ENCODE peak calls at places on chromosomes 2 and 18, in nine cellular contexts. One of them, this sample, is unnamed.

GRCh38 chr2:142037744-142038143 is 93.1 kb downstream of the LRP1B start:
- DNase-seq in stomach: no peak
- DNase-seq in erythroblast: no peak
- DNase-seq in uterus: no peak
- DNase-seq in GM12891: no peak
- DNase-seq in transverse colon: no peak
- DNase-seq in body of pancreas: no peak
- DNase-seq in H1: no peak
- DNase-seq in esophagus squamous epithelium: no peak
- DNase-seq in this sample: no peak

GRCh38 chr18:8976606-8977005 is 125.9 kb upstream of the NDUFV2 start:
- DNase-seq in stomach: no peak
- DNase-seq in erythroblast: no peak
- DNase-seq in uterus: no peak
- DNase-seq in GM12891: no peak
- DNase-seq in transverse colon: no peak
- DNase-seq in body of pancreas: no peak
- DNase-seq in H1: no peak
- DNase-seq in esophagus squamous epithelium: no peak
- DNase-seq in this sample: no peak

GRCh38 chr2:56185101-56185581 is 1.4 kb downstream of the CCDC85A start:
- DNase-seq in stomach: no peak
- DNase-seq in erythroblast: no peak
- DNase-seq in uterus: peak; percentile 33
- DNase-seq in GM12891: no peak
- DNase-seq in transverse colon: no peak
- DNase-seq in body of pancreas: peak; percentile 58
- DNase-seq in H1: peak; percentile 52
- DNase-seq in esophagus squamous epithelium: no peak
- DNase-seq in this sample: peak; percentile 36

GRCh38 chr18:79938196-79938595 is 13.3 kb downstream of the SLC66A2 start:
- DNase-seq in stomach: no peak
- DNase-seq in erythroblast: no peak
- DNase-seq in uterus: no peak
- DNase-seq in GM12891: no peak
- DNase-seq in transverse colon: peak; percentile 20
- DNase-seq in body of pancreas: peak; percentile 2
- DNase-seq in H1: no peak
- DNase-seq in esophagus squamous epithelium: no peak
- DNase-seq in this sample: no peak

GRCh38 chr2:36798724-36799123 is 102.2 kb downstream of the VIT start:
- DNase-seq in stomach: no peak
- DNase-seq in erythroblast: no peak
- DNase-seq in uterus: no peak
- DNase-seq in GM12891: no peak
- DNase-seq in transverse colon: no peak
- DNase-seq in body of pancreas: no peak
- DNase-seq in H1: no peak
- DNase-seq in esophagus squamous epithelium: no peak
- DNase-seq in this sample: no peak

GRCh38 chr2:189402932-189403331 is 38.3 kb upstream of the WDR75 start:
- DNase-seq in stomach: no peak
- DNase-seq in erythroblast: no peak
- DNase-seq in uterus: no peak
- DNase-seq in GM12891: no peak
- DNase-seq in transverse colon: no peak
- DNase-seq in body of pancreas: no peak
- DNase-seq in H1: no peak
- DNase-seq in esophagus squamous epithelium: no peak
- DNase-seq in this sample: no peak

GRCh38 chr2:128440666-128441340 is 122.1 kb upstream of the HS6ST1 start:
- DNase-seq in stomach: no peak
- DNase-seq in erythroblast: no peak
- DNase-seq in uterus: no peak
- DNase-seq in GM12891: no peak
- DNase-seq in transverse colon: no peak
- DNase-seq in body of pancreas: peak; percentile 28
- DNase-seq in H1: no peak
- DNase-seq in esophagus squamous epithelium: no peak
- DNase-seq in this sample: no peak

GRCh38 chr2:53490659-53491058 is 276.9 kb upstream of the CHAC2 start:
- DNase-seq in stomach: no peak
- DNase-seq in erythroblast: no peak
- DNase-seq in uterus: peak; percentile 77
- DNase-seq in GM12891: no peak
- DNase-seq in transverse colon: peak; percentile 11
- DNase-seq in body of pancreas: peak; percentile 48
- DNase-seq in H1: no peak
- DNase-seq in esophagus squamous epithelium: no peak
- DNase-seq in this sample: peak; percentile 23

GRCh38 chr18:5434425-5434824 is 109.4 kb downstream of the EPB41L3 start:
- DNase-seq in stomach: no peak
- DNase-seq in erythroblast: no peak
- DNase-seq in uterus: no peak
- DNase-seq in GM12891: no peak
- DNase-seq in transverse colon: no peak
- DNase-seq in body of pancreas: no peak
- DNase-seq in H1: no peak
- DNase-seq in esophagus squamous epithelium: no peak
- DNase-seq in this sample: no peak

GRCh38 chr18:51430538-51430937 is 233.1 kb upstream of the MEX3C start:
- DNase-seq in stomach: no peak
- DNase-seq in erythroblast: no peak
- DNase-seq in uterus: no peak
- DNase-seq in GM12891: no peak
- DNase-seq in transverse colon: no peak
- DNase-seq in body of pancreas: no peak
- DNase-seq in H1: no peak
- DNase-seq in esophagus squamous epithelium: no peak
- DNase-seq in this sample: no peak

GRCh38 chr2:77488141-77488540 is 34.0 kb downstream of the LRRTM4 start:
- DNase-seq in stomach: no peak
- DNase-seq in erythroblast: no peak
- DNase-seq in uterus: no peak
- DNase-seq in GM12891: no peak
- DNase-seq in transverse colon: no peak
- DNase-seq in body of pancreas: no peak
- DNase-seq in H1: no peak
- DNase-seq in esophagus squamous epithelium: no peak
- DNase-seq in this sample: no peak

GRCh38 chr18:55124078-55124477 is 164.8 kb upstream of the CCDC68 start:
- DNase-seq in stomach: no peak
- DNase-seq in erythroblast: no peak
- DNase-seq in uterus: no peak
- DNase-seq in GM12891: no peak
- DNase-seq in transverse colon: no peak
- DNase-seq in body of pancreas: no peak
- DNase-seq in H1: no peak
- DNase-seq in esophagus squamous epithelium: no peak
- DNase-seq in this sample: no peak

GRCh38 chr2:101616411-101616810 is 81.1 kb upstream of the MAP4K4 start:
- DNase-seq in stomach: peak; percentile 36
- DNase-seq in erythroblast: no peak
- DNase-seq in uterus: no peak
- DNase-seq in GM12891: no peak
- DNase-seq in transverse colon: no peak
- DNase-seq in body of pancreas: peak; percentile 49
- DNase-seq in H1: no peak
- DNase-seq in esophagus squamous epithelium: no peak
- DNase-seq in this sample: no peak

GRCh38 chr2:9703701-9704221 is 73.0 kb upstream of the YWHAQ start:
- DNase-seq in stomach: peak; percentile 30
- DNase-seq in erythroblast: peak; percentile 23
- DNase-seq in uterus: no peak
- DNase-seq in GM12891: no peak
- DNase-seq in transverse colon: peak; percentile 31
- DNase-seq in body of pancreas: no peak
- DNase-seq in H1: no peak
- DNase-seq in esophagus squamous epithelium: no peak
- DNase-seq in this sample: peak; percentile 91

GRCh38 chr18:35972197-35973000 is at the start of gene RMP24:
- DNase-seq in stomach: peak; percentile 97
- DNase-seq in erythroblast: peak; percentile 100
- DNase-seq in uterus: peak; percentile 93
- DNase-seq in GM12891: peak; percentile 81
- DNase-seq in transverse colon: peak; percentile 96
- DNase-seq in body of pancreas: peak; percentile 98
- DNase-seq in H1: peak; percentile 94
- DNase-seq in esophagus squamous epithelium: peak; percentile 64
- DNase-seq in this sample: peak; percentile 77
- TF ChIP-seq POLR2A in stomach: no peak
- TF ChIP-seq POLR2A in erythroblast: peak; percentile 88
- TF ChIP-seq POLR2A in uterus: peak; percentile 43
- TF ChIP-seq POLR2A in GM12891: peak; percentile 78
- TF ChIP-seq POLR2A in transverse colon: peak; percentile 74
- TF ChIP-seq POLR2A in body of pancreas: peak; percentile 50
- TF ChIP-seq POLR2A in H1: peak; percentile 84
- TF ChIP-seq POLR2A in esophagus squamous epithelium: peak; percentile 40
- TF ChIP-seq POLR2A in this sample: peak; percentile 76

DNA sequence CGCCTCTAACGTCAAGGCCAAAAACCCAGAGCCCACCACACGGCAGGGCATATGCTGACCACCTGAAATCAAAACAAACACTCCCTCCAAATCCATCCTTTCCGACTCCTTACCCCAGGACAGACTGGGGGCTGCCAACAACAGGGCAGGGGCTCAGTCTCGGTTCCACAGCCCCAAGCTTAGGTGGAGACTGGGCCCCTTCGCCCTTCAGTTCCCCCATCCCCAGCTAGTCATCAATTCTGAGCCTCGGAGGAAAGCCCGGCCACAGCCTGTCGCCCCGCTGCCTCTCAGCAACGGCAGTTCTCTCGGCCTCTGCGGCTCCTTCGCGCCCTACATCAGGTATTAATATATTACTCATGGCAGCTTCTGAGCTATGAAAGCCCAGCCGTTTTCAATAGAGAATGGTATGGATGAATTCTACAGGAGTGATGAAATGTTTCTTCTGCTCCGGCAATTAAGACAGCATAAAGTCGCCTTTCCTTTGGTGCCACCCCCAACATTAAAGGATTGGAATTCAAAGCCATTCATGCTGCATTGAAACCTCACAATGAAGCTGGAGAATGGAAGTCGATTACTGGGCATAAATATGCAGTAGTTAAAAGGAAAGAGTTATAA is 2.9 kb downstream of the HDAC4 start:
- DNase-seq in stomach: no peak
- DNase-seq in erythroblast: no peak
- DNase-seq in uterus: no peak
- DNase-seq in GM12891: no peak
- DNase-seq in transverse colon: no peak
- DNase-seq in body of pancreas: no peak
- DNase-seq in H1: no peak
- DNase-seq in esophagus squamous epithelium: no peak
- DNase-seq in this sample: no peak
- TF ChIP-seq POLR2A in stomach: no peak
- TF ChIP-seq POLR2A in erythroblast: peak; percentile 20
- TF ChIP-seq POLR2A in uterus: no peak
- TF ChIP-seq POLR2A in GM12891: no peak
- TF ChIP-seq POLR2A in transverse colon: no peak
- TF ChIP-seq POLR2A in body of pancreas: no peak
- TF ChIP-seq POLR2A in H1: no peak
- TF ChIP-seq POLR2A in esophagus squamous epithelium: no peak
- TF ChIP-seq POLR2A in this sample: no peak

GRCh38 chr18:63319383-63320040 is at the start of gene BCL2:
- DNase-seq in stomach: no peak
- DNase-seq in erythroblast: peak; percentile 73
- DNase-seq in uterus: no peak
- DNase-seq in GM12891: no peak
- DNase-seq in transverse colon: peak; percentile 45
- DNase-seq in body of pancreas: peak; percentile 39
- DNase-seq in H1: peak; percentile 62
- DNase-seq in esophagus squamous epithelium: no peak
- DNase-seq in this sample: peak; percentile 40
- TF ChIP-seq POLR2A in stomach: no peak
- TF ChIP-seq POLR2A in erythroblast: no peak
- TF ChIP-seq POLR2A in uterus: peak; percentile 34
- TF ChIP-seq POLR2A in GM12891: no peak
- TF ChIP-seq POLR2A in transverse colon: peak; percentile 12
- TF ChIP-seq POLR2A in body of pancreas: no peak
- TF ChIP-seq POLR2A in H1: no peak
- TF ChIP-seq POLR2A in esophagus squamous epithelium: peak; percentile 24
- TF ChIP-seq POLR2A in this sample: no peak

GRCh38 chr2:237482485-237482884 is 4.6 kb upstream of the MLPH start:
- DNase-seq in stomach: peak; percentile 91
- DNase-seq in erythroblast: peak; percentile 23
- DNase-seq in uterus: peak; percentile 77
- DNase-seq in GM12891: no peak
- DNase-seq in transverse colon: peak; percentile 69
- DNase-seq in body of pancreas: peak; percentile 94
- DNase-seq in H1: no peak
- DNase-seq in esophagus squamous epithelium: no peak
- DNase-seq in this sample: no peak

GRCh38 chr2:237480988-237481387 is 6.1 kb upstream of the MLPH start:
- DNase-seq in stomach: no peak
- DNase-seq in erythroblast: no peak
- DNase-seq in uterus: no peak
- DNase-seq in GM12891: no peak
- DNase-seq in transverse colon: no peak
- DNase-seq in body of pancreas: no peak
- DNase-seq in H1: no peak
- DNase-seq in esophagus squamous epithelium: no peak
- DNase-seq in this sample: no peak

GRCh38 chr2:237485844-237486243 is 1.2 kb upstream of the MLPH start:
- DNase-seq in stomach: no peak
- DNase-seq in erythroblast: no peak
- DNase-seq in uterus: no peak
- DNase-seq in GM12891: no peak
- DNase-seq in transverse colon: no peak
- DNase-seq in body of pancreas: no peak
- DNase-seq in H1: no peak
- DNase-seq in esophagus squamous epithelium: no peak
- DNase-seq in this sample: no peak

GRCh38 chr2:237485304-237485703 is 1.7 kb upstream of the MLPH start:
- DNase-seq in stomach: no peak
- DNase-seq in erythroblast: no peak
- DNase-seq in uterus: no peak
- DNase-seq in GM12891: no peak
- DNase-seq in transverse colon: no peak
- DNase-seq in body of pancreas: no peak
- DNase-seq in H1: no peak
- DNase-seq in esophagus squamous epithelium: no peak
- DNase-seq in this sample: no peak

DNA sequence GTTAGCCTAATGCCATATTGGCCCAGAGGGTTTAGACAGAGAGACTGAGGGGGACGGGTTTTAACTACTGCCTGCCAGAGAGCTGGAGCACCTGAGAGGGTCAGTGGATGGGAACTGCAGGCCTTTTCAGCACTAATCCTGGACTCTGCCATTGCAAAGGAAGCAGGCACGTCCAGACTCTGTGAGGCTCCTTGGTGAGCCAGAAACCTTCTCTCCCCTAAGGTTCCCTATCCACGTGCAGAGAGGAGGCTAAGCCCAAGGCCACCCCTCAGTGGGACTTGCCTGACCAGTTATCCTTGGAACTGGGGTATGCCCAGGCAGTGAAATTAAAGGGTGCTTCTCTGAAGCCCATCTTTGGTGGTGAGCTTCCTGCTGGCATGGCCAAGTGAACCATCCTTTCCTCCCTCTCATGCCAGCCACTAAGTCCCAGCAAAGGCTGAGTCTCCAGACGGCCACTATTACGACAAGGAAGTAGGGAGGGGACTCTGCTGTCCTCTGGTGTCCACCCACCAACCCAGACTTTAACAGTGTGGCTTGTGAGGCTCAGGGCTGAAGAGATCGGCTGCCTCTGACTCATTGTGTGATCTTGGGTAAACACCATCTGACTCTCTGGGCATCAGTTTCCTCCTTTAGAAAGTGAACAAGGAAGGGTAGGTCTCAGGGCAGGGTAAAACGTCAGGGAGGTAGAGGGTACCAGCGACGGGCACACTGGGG is 3.9 kb upstream of the MLPH start:
- DNase-seq in stomach: peak; percentile 74
- DNase-seq in erythroblast: no peak
- DNase-seq in uterus: no peak
- DNase-seq in GM12891: no peak
- DNase-seq in transverse colon: peak; percentile 52
- DNase-seq in body of pancreas: no peak
- DNase-seq in H1: no peak
- DNase-seq in esophagus squamous epithelium: no peak
- DNase-seq in this sample: no peak
- TF ChIP-seq POLR2A in stomach: peak; percentile 49
- TF ChIP-seq POLR2A in erythroblast: no peak
- TF ChIP-seq POLR2A in uterus: peak; percentile 14
- TF ChIP-seq POLR2A in GM12891: no peak
- TF ChIP-seq POLR2A in transverse colon: peak; percentile 48
- TF ChIP-seq POLR2A in body of pancreas: peak; percentile 11
- TF ChIP-seq POLR2A in H1: no peak
- TF ChIP-seq POLR2A in esophagus squamous epithelium: no peak
- TF ChIP-seq POLR2A in this sample: no peak

This sample was measured in H54.